ENCODE peak calls at places on chromosome 1, in ten cellular contexts. L is CD4-positive, alpha-beta memory T cell; P is activated CD4-positive, alpha-beta T cell treated with anti-CD3 and anti-CD28 coated beads for 48 hours; I is stimulated activated effector memory CD8-positive, alpha-beta T cell treated with anti-CD3 and anti-CD28 coated beads, Interleukin-12 subunit alpha, Interleukin-12 subunit beta, amount 100 ng/mL, for 72 hours; C is GM12865; O is GOT3; M is GM19239; H is A549; R is stimulated activated CD8-positive, alpha-beta memory T cell treated with anti-CD3 and anti-CD28 coated beads, Interleukin-15, amount 100 ng/mL, for 1 hour; F is RWPE1. K is an unnamed sample.

GRCh38 chr1:99674665-99675064 is 28.8 kb downstream of the PALMD start:
- DNase-seq in L (no peak), P (no peak), I (no peak), C (no peak), O (no peak), M (no peak), H (no peak), R (no peak), F (no peak), K (no peak)

GRCh38 chr1:167721617-167722151 is at the start of gene MPZL1:
- DNase-seq in L (peak; percentile 86), P (peak; percentile 95), I (peak; percentile 99), C (peak; percentile 97), O (peak; percentile 91), M (peak; percentile 77), H (peak; percentile 97), R (peak; percentile 91), F (peak; percentile 99), K (peak; percentile 90)

GRCh38 chr1:16630661-16631247 is 17.4 kb upstream of the NBPF1 start:
- DNase-seq in L (no peak), P (peak; percentile 11), I (no peak), C (no peak), O (no peak), M (no peak), H (no peak), R (no peak), F (no peak), K (no peak)

GRCh38 chr1:7616076-7616833 is 154.8 kb upstream of the VAMP3 start:
- DNase-seq in L (peak; percentile 2), P (peak; percentile 31), I (no peak), C (peak; percentile 8), O (no peak), M (peak; percentile 34), H (peak; percentile 25), R (no peak), F (peak; percentile 49), K (no peak)

GRCh38 chr1:53020588-53020987 is 41.4 kb upstream of the PODN start:
- DNase-seq in L (no peak), P (no peak), I (no peak), C (no peak), O (no peak), M (no peak), H (no peak), R (no peak), F (no peak), K (no peak)

GRCh38 chr1:36486436-36487335 is 4.0 kb upstream of the CSF3R start:
- DNase-seq in L (no peak), P (no peak), I (no peak), C (peak; percentile 41), O (no peak), M (no peak), H (peak; percentile 28), R (no peak), F (peak; percentile 10), K (no peak)

GRCh38 chr1:23527366-23527765 is 3.7 kb downstream of the E2F2 start:
- DNase-seq in L (no peak), P (no peak), I (no peak), C (no peak), O (no peak), M (no peak), H (no peak), R (no peak), F (no peak), K (no peak)

GRCh38 chr1:204563780-204564179 is 47.6 kb downstream of the MDM4 start:
- DNase-seq in L (no peak), P (no peak), I (no peak), C (no peak), O (no peak), M (no peak), H (no peak), R (no peak), F (no peak), K (no peak)

K was measured in T1000.